ENCODE peak calls at places on chromosome 5, in eight cellular contexts. Y is ovary; Q is RWPE1; V is activated CD4-positive, alpha-beta T cell treated with anti-CD3 and anti-CD28 coated beads for 48 hours; N is effector memory CD8-positive, alpha-beta T cell; F is GDM1; B is GM04503; W is AG04449. L is an unnamed sample.

GRCh38 chr5:140358738-140359310 is 1.2 kb upstream of the SLC4A9 start:
- DNase-seq in Y (no peak), Q (peak), V (no peak), N (no peak), F (no peak), B (no peak), W (no peak), L (no peak)

GRCh38 chr5:8683528-8683927 is 814.6 kb downstream of the MTRR start:
- DNase-seq in Y (no peak), Q (no peak), V (no peak), N (no peak), F (no peak), B (no peak), W (no peak), L (no peak)

GRCh38 chr5:145471831-145472616 is 363.1 kb downstream of the PRELID2 start:
- DNase-seq in Y (no peak), Q (no peak), V (no peak), N (no peak), F (no peak), B (no peak), W (no peak), L (peak)

GRCh38 chr5:30050056-30050815 is 1143.2 kb upstream of the CDH6 start:
- DNase-seq in Y (no peak), Q (no peak), V (no peak), N (no peak), F (no peak), B (no peak), W (no peak), L (no peak)

GRCh38 chr5:51691538-51691937 is 308.3 kb downstream of the ISL1 start:
- DNase-seq in Y (no peak), Q (no peak), V (no peak), N (no peak), F (no peak), B (no peak), W (no peak), L (no peak)

GRCh38 chr5:38369692-38370091 is 111.3 kb downstream of the EGFLAM start:
- DNase-seq in Y (no peak), Q (no peak), V (no peak), N (no peak), F (no peak), B (no peak), W (no peak), L (no peak)

GRCh38 chr5:39411051-39411450 is 13.7 kb downstream of the DAB2 start:
- DNase-seq in Y (no peak), Q (peak), V (no peak), N (no peak), F (no peak), B (peak), W (no peak), L (no peak)

GRCh38 chr5:91126448-91126847 is 256.7 kb downstream of the ARRDC3 start:
- DNase-seq in Y (no peak), Q (no peak), V (no peak), N (no peak), F (no peak), B (peak), W (peak), L (no peak)

GRCh38 chr5:96408841-96409458 is 24.1 kb downstream of the PCSK1 start:
- DNase-seq in Y (no peak), Q (no peak), V (no peak), N (no peak), F (no peak), B (no peak), W (no peak), L (no peak)

GRCh38 chr5:136809382-136809781 is 444.0 kb upstream of the TRPC7 start:
- DNase-seq in Y (no peak), Q (no peak), V (no peak), N (no peak), F (no peak), B (no peak), W (no peak), L (no peak)

GRCh38 chr5:175922192-175922885 is 45.8 kb downstream of the THOC3 start:
- DNase-seq in Y (no peak), Q (peak), V (no peak), N (no peak), F (no peak), B (peak), W (peak), L (no peak)

GRCh38 chr5:159021360-159022177 is 78.1 kb downstream of the EBF1 start:
- DNase-seq in Y (no peak), Q (no peak), V (no peak), N (no peak), F (no peak), B (no peak), W (no peak), L (no peak)

GRCh38 chr5:177142029-177142681 is 8.6 kb downstream of the NSD1 start:
- DNase-seq in Y (no peak), Q (no peak), V (no peak), N (no peak), F (no peak), B (no peak), W (no peak), L (no peak)

GRCh38 chr5:140575309-140575708 is 10.7 kb downstream of the SLC35A4 start:
- DNase-seq in Y (no peak), Q (no peak), V (no peak), N (no peak), F (no peak), B (no peak), W (no peak), L (no peak)

GRCh38 chr5:79495311-79495710 is 18.6 kb downstream of the HOMER1 start:
- DNase-seq in Y (no peak), Q (peak), V (no peak), N (no peak), F (no peak), B (no peak), W (no peak), L (no peak)

GRCh38 chr5:177132504-177133118 is 962 bp upstream of the NSD1 start:
- DNase-seq in Y (no peak), Q (no peak), V (peak), N (peak), F (no peak), B (no peak), W (no peak), L (no peak)

GRCh38 chr5:116395708-116396203 is 178.9 kb downstream of the SEMA6A start:
- DNase-seq in Y (no peak), Q (no peak), V (no peak), N (no peak), F (no peak), B (no peak), W (no peak), L (no peak)

GRCh38 chr5:120655828-120656435 is 191.8 kb downstream of the PRR16 start:
- DNase-seq in Y (no peak), Q (peak), V (peak), N (no peak), F (no peak), B (no peak), W (no peak), L (peak)

GRCh38 chr5:196350-196749 is 5.1 kb downstream of the LRRC14B start:
- DNase-seq in Y (no peak), Q (no peak), V (no peak), N (no peak), F (no peak), B (no peak), W (no peak), L (no peak)

GRCh38 chr5:107313098-107313497 is 357.6 kb downstream of the EFNA5 start:
- DNase-seq in Y (no peak), Q (no peak), V (no peak), N (no peak), F (no peak), B (no peak), W (no peak), L (no peak)

GRCh38 chr5:176534640-176535039 is 2.6 kb downstream of the RNF44 start:
- DNase-seq in Y (no peak), Q (no peak), V (no peak), N (no peak), F (no peak), B (no peak), W (no peak), L (no peak)

GRCh38 chr5:2914022-2914661 is 162.7 kb upstream of the IRX2 start:
- DNase-seq in Y (no peak), Q (no peak), V (no peak), N (no peak), F (no peak), B (no peak), W (no peak), L (no peak)

GRCh38 chr5:77120706-77121105 is 33.6 kb upstream of the ZBED3 start:
- DNase-seq in Y (no peak), Q (no peak), V (no peak), N (no peak), F (no peak), B (no peak), W (no peak), L (no peak)

GRCh38 chr5:65873181-65873580 is 53.2 kb upstream of the ERBIN start:
- DNase-seq in Y (no peak), Q (no peak), V (no peak), N (no peak), F (no peak), B (no peak), W (no peak), L (no peak)

GRCh38 chr5:29017501-29017900 is 1979.1 kb upstream of the CDH9 start:
- DNase-seq in Y (no peak), Q (no peak), V (no peak), N (no peak), F (no peak), B (no peak), W (no peak), L (no peak)

GRCh38 chr5:93578813-93579560 is 2.0 kb downstream of the NR2F1-AS1 start:
- DNase-seq in Y (peak), Q (no peak), V (no peak), N (no peak), F (no peak), B (no peak), W (no peak), L (no peak)

GRCh38 chr5:106739127-106739526 is 931.6 kb downstream of the EFNA5 start:
- DNase-seq in Y (no peak), Q (no peak), V (no peak), N (no peak), F (no peak), B (no peak), W (no peak), L (no peak)

GRCh38 chr5:180389252-180390101 is 36.3 kb upstream of the GFPT2 start:
- DNase-seq in Y (no peak), Q (no peak), V (no peak), N (no peak), F (no peak), B (no peak), W (no peak), L (no peak)

GRCh38 chr5:9348296-9348996 is 197.4 kb downstream of the SEMA5A start:
- DNase-seq in Y (no peak), Q (peak), V (no peak), N (no peak), F (no peak), B (peak), W (peak), L (peak)

GRCh38 chr5:56054651-56055050 is 59.9 kb upstream of the IL6ST start:
- DNase-seq in Y (no peak), Q (no peak), V (no peak), N (no peak), F (no peak), B (no peak), W (no peak), L (no peak)

GRCh38 chr5:40429258-40430111 is 250.2 kb upstream of the PTGER4 start:
- DNase-seq in Y (no peak), Q (peak), V (no peak), N (no peak), F (no peak), B (no peak), W (no peak), L (no peak)